ENCODE peak calls at places on chromosomes 16 and 17, in six cellular contexts. F is SK-N-SH, C is stomach, L is pancreas, Z is ovary, X is cardiac muscle cell. I is an unnamed sample.

GRCh38 chr17:27659685-27660084 is 28.7 kb downstream of the LGALS9 start:
- DNase-seq in F (no peak), C (no peak), L (no peak), Z (no peak), X (no peak), I (no peak)

GRCh38 chr17:50035930-50036329 is 20.0 kb upstream of the ITGA3 start:
- DNase-seq in F (no peak), C (no peak), L (no peak), Z (no peak), X (no peak), I (no peak)

GRCh38 chr17:74394977-74395376 is 27.7 kb downstream of the GPR142 start:
- DNase-seq in F (no peak), C (peak; percentile 72), L (peak; percentile 49), Z (no peak), X (no peak), I (no peak)

GRCh38 chr16:1980026-1980769 is 1.1 kb downstream of the NOXO1 start:
- DNase-seq in F (no peak), C (peak; percentile 44), L (no peak), Z (no peak), X (no peak), I (no peak)

GRCh38 chr16:11084484-11085024 is 140.2 kb downstream of the CLEC16A start:
- DNase-seq in F (no peak), C (no peak), L (no peak), Z (no peak), X (no peak), I (no peak)

GRCh38 chr16:89132194-89133005 is 38.7 kb downstream of the ACSF3 start:
- DNase-seq in F (no peak), C (no peak), L (no peak), Z (no peak), X (no peak), I (no peak)

GRCh38 chr17:35062284-35062683 is 1.2 kb downstream of the RFFL start:
- DNase-seq in F (no peak), C (no peak), L (no peak), Z (no peak), X (no peak), I (no peak)

GRCh38 chr16:27779719-27780161 is 229.8 kb downstream of the KATNIP start:
- DNase-seq in F (peak; percentile 93), C (peak; percentile 28), L (no peak), Z (peak; percentile 58), X (peak; percentile 58), I (peak; percentile 29)

GRCh38 chr17:77410470-77410869 is 269.7 kb downstream of the SEC14L1 start:
- DNase-seq in F (no peak), C (no peak), L (no peak), Z (no peak), X (no peak), I (no peak)

GRCh38 chr16:80197790-80198201 is 343.0 kb upstream of the DYNLRB2 start:
- DNase-seq in F (no peak), C (no peak), L (no peak), Z (no peak), X (no peak), I (no peak)

GRCh38 chr16:12535535-12536411 is 267.9 kb downstream of the CPPED1 start:
- DNase-seq in F (no peak), C (no peak), L (no peak), Z (no peak), X (peak; percentile 74), I (no peak)

GRCh38 chr16:57270221-57271062 is 14.0 kb downstream of the PLLP start:
- DNase-seq in F (peak; percentile 21), C (no peak), L (no peak), Z (no peak), X (no peak), I (no peak)

GRCh38 chr17:80942360-80943345 is 49.0 kb upstream of the CHMP6 start:
- DNase-seq in F (no peak), C (peak; percentile 76), L (peak; percentile 37), Z (peak; percentile 97), X (no peak), I (no peak)

GRCh38 chr17:77571562-77571981 is 386.9 kb upstream of the TNRC6C start:
- DNase-seq in F (peak; percentile 61), C (peak; percentile 32), L (no peak), Z (no peak), X (peak; percentile 7), I (no peak)

GRCh38 chr17:21017861-21018260 is 24.9 kb downstream of the USP22 start:
- DNase-seq in F (no peak), C (no peak), L (no peak), Z (no peak), X (no peak), I (no peak)

GRCh38 chr16:69481901-69482341 is 57.5 kb downstream of the CYB5B start:
- DNase-seq in F (no peak), C (peak; percentile 91), L (peak; percentile 28), Z (peak; percentile 60), X (no peak), I (no peak)

GRCh38 chr16:53745126-53745525 is 41.2 kb downstream of the FTO start:
- DNase-seq in F (no peak), C (no peak), L (peak; percentile 18), Z (no peak), X (no peak), I (no peak)

GRCh38 chr16:9469512-9469911 is 378.1 kb downstream of the HAPSTR1 start:
- DNase-seq in F (no peak), C (no peak), L (no peak), Z (no peak), X (no peak), I (no peak)

GRCh38 chr17:74424658-74425057 is 7.2 kb upstream of the GPRC5C start:
- DNase-seq in F (peak; percentile 39), C (no peak), L (no peak), Z (no peak), X (no peak), I (no peak)

GRCh38 chr17:13869301-13869700 is 200.0 kb upstream of the COX10 start:
- DNase-seq in F (no peak), C (no peak), L (no peak), Z (no peak), X (no peak), I (no peak)

GRCh38 chr17:17152385-17152784 is 53.7 kb downstream of the PLD6 start:
- DNase-seq in F (no peak), C (peak; percentile 36), L (no peak), Z (no peak), X (no peak), I (no peak)

GRCh38 chr17:27783951-27784350 is 16.4 kb downstream of the NOS2 start:
- DNase-seq in F (no peak), C (no peak), L (no peak), Z (no peak), X (no peak), I (no peak)

GRCh38 chr16:50280932-50281331 is 14.6 kb downstream of the ADCY7 start:
- DNase-seq in F (no peak), C (no peak), L (no peak), Z (no peak), X (no peak), I (peak; percentile 47)

DNA sequence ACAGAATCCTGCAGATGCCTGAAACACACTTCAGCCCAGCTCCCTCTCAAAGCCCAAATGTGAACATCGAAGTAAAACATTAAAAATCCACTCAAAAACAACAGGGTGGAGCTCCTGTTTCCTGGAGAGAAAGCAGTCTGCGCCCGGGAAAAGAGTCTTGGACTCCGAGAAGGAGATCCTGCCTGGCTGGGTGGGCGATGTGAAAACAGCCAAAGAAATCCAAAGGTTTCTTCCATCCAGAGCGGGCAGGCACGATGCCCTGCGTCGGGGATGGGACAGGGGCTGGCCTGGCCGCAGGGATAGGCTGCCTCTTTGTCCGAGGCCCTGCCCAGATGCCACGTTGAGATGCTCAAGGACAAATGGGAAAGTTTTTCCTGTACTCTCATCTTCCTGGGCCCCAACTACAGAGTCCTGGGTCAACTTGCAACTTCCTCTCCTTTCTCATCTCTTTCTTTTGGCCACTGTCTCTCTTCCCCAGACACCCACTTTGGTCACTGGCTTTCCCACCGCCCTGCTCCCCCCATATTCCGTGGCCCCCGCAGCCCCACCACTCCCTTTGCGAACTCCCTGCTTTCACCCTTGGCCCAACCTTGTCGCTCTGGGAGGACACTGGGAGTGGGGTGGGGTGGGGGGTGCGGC is 648 bp downstream of the WIPI1 start:
- DNase-seq in F (peak; percentile 83), C (peak; percentile 70), L (peak; percentile 62), Z (peak; percentile 75), X (peak; percentile 90), I (no peak)
- H3K4me1 ChIP-seq in F (peaks cover 15% of the 10 kb centered on the region), C (peaks cover 65% of the 10 kb centered on the region), L (peaks cover 5% of the 10 kb centered on the region), Z (peaks cover 4% of the 10 kb centered on the region), X (peaks cover 20% of the 10 kb centered on the region), I (peaks cover 62% of the 10 kb centered on the region)

DNA sequence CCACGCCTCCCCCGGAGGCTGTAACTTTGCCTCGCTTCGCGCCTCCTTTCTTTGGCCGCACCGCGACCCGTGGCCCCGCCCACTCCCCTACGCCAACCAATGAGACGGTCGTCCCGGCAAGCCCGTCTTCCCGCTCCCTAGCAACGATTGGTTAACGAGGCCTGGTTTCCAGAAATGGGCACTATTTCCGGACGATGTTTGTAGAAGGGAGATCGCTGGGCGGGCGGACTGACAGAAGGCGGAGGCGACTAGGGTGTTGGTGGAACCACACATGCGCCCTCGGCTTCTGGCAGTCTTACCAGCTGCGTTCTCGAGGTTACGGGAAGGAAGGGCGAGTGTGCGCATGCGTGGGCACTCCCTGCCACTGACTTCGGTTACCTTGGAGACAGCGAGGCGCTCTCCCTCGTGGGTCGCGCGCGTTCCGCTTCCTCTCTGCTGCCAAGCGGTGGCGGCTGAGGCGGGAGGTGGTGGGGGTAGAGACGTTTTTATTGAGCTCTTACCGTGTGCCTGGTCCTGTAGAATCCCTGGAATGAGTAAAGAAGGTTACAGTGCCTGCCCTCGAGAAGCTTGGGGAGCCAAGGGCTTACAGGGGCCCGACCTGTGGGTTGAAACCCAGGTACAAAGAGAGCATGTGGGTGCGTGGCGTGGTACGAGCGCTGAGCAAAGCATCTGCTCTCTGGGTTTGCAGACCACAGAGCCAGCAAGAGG is 447 bp upstream of the MAP3K14 start:
- DNase-seq in F (peak; percentile 99), C (peak; percentile 100), L (peak; percentile 100), Z (peak; percentile 100), X (peak; percentile 100), I (peak; percentile 100)
- TF ChIP-seq CTCF in F (no peak), C (no peak), L (no peak), Z (no peak), X (no peak), I (no peak)

DNA sequence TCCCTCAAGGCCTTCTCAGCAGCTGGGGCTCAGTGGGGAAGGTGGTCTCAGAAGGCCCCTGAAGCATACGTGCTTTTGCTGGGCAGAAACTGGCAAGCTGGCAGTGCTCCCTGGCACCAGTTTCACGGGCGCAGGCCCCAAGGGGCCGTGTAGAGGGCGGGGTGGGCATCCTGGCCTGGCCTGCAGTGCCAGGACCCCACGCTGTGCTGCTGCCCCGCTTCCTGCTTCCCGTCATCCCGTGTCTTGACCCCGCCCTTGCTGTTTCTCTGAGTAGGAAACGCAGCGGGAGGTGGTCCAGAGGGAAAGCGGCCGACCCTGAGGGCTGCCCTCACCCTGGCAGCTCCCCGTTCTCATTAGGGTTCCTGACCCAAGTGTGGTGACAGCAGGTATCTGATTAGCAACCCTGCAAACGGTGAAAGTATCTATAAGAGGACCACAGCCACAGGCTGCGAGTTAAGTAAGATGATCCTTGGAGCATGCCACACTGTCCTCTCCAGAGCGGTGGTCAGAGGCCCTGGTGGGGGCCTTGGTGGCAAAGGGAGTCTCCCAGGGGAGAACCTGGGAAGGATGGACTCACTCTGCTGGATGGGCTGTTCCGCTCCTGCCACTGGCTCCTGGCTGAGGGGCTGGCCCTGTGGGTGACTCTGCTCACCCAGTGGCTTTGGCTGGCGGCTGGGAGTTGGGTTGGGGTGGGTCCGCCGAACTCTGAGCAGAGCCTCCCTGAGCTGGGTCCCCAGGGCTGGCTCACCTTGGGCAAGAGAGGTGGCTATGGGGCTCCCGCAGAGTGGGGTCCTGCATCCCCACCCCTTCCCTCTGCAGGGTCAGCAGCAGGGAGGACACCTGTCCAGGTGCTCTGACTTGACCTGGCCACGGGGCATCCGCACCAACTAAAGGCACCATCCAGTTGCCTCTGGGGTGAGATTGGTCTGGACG is 7.1 kb downstream of the CDK5R1 start:
- DNase-seq in F (no peak), C (no peak), L (no peak), Z (no peak), X (no peak), I (no peak)
- H3K4me1 ChIP-seq in F (peaks cover 46% of the 10 kb centered on the region), C (peaks cover 37% of the 10 kb centered on the region), L (no peaks in the 10 kb centered on the region), Z (peaks cover 14% of the 10 kb centered on the region), X (peaks cover 27% of the 10 kb centered on the region), I (peaks cover 8% of the 10 kb centered on the region)

GRCh38 chr16:75804368-75804767 is 78.1 kb upstream of the CPHXL start:
- DNase-seq in F (no peak), C (no peak), L (no peak), Z (no peak), X (no peak), I (no peak)
- TF ChIP-seq CTCF in F (no peak), C (no peak), L (no peak), Z (no peak), X (no peak), I (no peak)